ENCODE peak calls at places on chromosomes 13 and 19, in ten cellular contexts. F, Y, Q, U, Z, V, W, N, T and X are unnamed samples.
A peak's percentile ranks its signal among the peaks of the same experiment; 100 is the strongest.

GRCh38 chr19:2269244-2270156 is 12.5 kb downstream of the PEAK3 start:
- DNase-seq in F (peak; percentile 98), Y (peak; percentile 100), Q (peak; percentile 96), U (peak; percentile 97), Z (peak; percentile 95), V (peak; percentile 97), W (peak; percentile 99), N (peak; percentile 99), T (peak; percentile 93), X (peak; percentile 90)

GRCh38 chr13:61874970-61875579 is 459.4 kb upstream of the PCDH20 start:
- DNase-seq in F (no peak), Y (no peak), Q (no peak), U (no peak), Z (no peak), V (no peak), W (no peak), N (no peak), T (no peak), X (no peak)

GRCh38 chr13:51244637-51245405 is 22.6 kb downstream of the FAM124A start:
- DNase-seq in F (no peak), Y (no peak), Q (no peak), U (no peak), Z (no peak), V (no peak), W (no peak), N (no peak), T (no peak), X (no peak)

GRCh38 chr19:19502808-19503602 is 12.3 kb downstream of the TSSK6 start:
- DNase-seq in F (no peak), Y (no peak), Q (no peak), U (no peak), Z (no peak), V (no peak), W (no peak), N (peak; percentile 25), T (no peak), X (no peak)

GRCh38 chr13:51397262-51397933 is 55.4 kb downstream of the INTS6 start:
- DNase-seq in F (peak; percentile 71), Y (no peak), Q (peak; percentile 92), U (no peak), Z (peak; percentile 50), V (no peak), W (no peak), N (no peak), T (peak; percentile 73), X (peak; percentile 31)

GRCh38 chr19:41575998-41576397 is at the start of gene CEACAM21:
- DNase-seq in F (no peak), Y (no peak), Q (no peak), U (no peak), Z (no peak), V (no peak), W (peak; percentile 80), N (peak; percentile 83), T (no peak), X (no peak)

GRCh38 chr13:40109324-40109958 is 454.0 kb downstream of the COG6 start:
- DNase-seq in F (peak; percentile 94), Y (peak; percentile 32), Q (peak; percentile 88), U (no peak), Z (peak; percentile 75), V (peak; percentile 31), W (no peak), N (no peak), T (peak; percentile 98), X (peak; percentile 92)

GRCh38 chr13:27619711-27620376 is 485 bp downstream of the LNX2 start:
- DNase-seq in F (peak; percentile 46), Y (no peak), Q (peak; percentile 20), U (peak; percentile 24), Z (peak; percentile 35), V (no peak), W (peak; percentile 65), N (peak; percentile 82), T (peak; percentile 30), X (no peak)

GRCh38 chr13:48715977-48716376 is 62.2 kb downstream of the CYSLTR2 start:
- DNase-seq in F (no peak), Y (no peak), Q (no peak), U (peak; percentile 0), Z (no peak), V (no peak), W (no peak), N (no peak), T (peak; percentile 8), X (no peak)

GRCh38 chr19:1173160-1173844 is 766 bp downstream of the SBNO2 start:
- DNase-seq in F (no peak), Y (no peak), Q (no peak), U (no peak), Z (no peak), V (no peak), W (peak; percentile 60), N (peak; percentile 69), T (no peak), X (no peak)

GRCh38 chr13:106899444-106899843 is 331.5 kb upstream of the ARGLU1 start:
- DNase-seq in F (no peak), Y (no peak), Q (no peak), U (no peak), Z (no peak), V (no peak), W (no peak), N (no peak), T (no peak), X (no peak)

GRCh38 chr19:15769586-15769985 is 17.9 kb upstream of the OR10H5 start:
- DNase-seq in F (no peak), Y (no peak), Q (no peak), U (no peak), Z (no peak), V (no peak), W (peak; percentile 39), N (no peak), T (no peak), X (no peak)

GRCh38 chr13:32205426-32206096 is 109.6 kb downstream of the ZAR1L start:
- DNase-seq in F (peak; percentile 75), Y (no peak), Q (no peak), U (no peak), Z (no peak), V (no peak), W (no peak), N (no peak), T (no peak), X (peak; percentile 80)

GRCh38 chr19:34972163-34972705 is 8.2 kb upstream of the ZNF792 start:
- DNase-seq in F (no peak), Y (no peak), Q (no peak), U (no peak), Z (no peak), V (no peak), W (no peak), N (no peak), T (no peak), X (no peak)

GRCh38 chr13:31998131-31998530 is 33.4 kb upstream of the FRY start:
- DNase-seq in F (no peak), Y (no peak), Q (no peak), U (no peak), Z (no peak), V (no peak), W (no peak), N (peak; percentile 77), T (no peak), X (peak; percentile 10)